ENCODE peak calls at places on chromosome 21, in four cellular contexts. J is GM12878, X is WTC11, P is GM23338. M is an unnamed sample.

GRCh38 chr21:41583274-41583790 is 75.4 kb upstream of the TMPRSS2 start:
- DNase-seq in X (no peak), P (no peak), J (no peak), M (no peak)

GRCh38 chr21:25161571-25161970 is 445.7 kb downstream of the MRPL39 start:
- DNase-seq in J (no peak), P (no peak), X (no peak), M (no peak)

GRCh38 chr21:25506268-25506667 is 101.0 kb downstream of the MRPL39 start:
- DNase-seq in X (no peak), J (no peak), P (no peak), M (no peak)

GRCh38 chr21:34313116-34313515 is 50.7 kb upstream of the KCNE2 start:
- DNase-seq in X (no peak), P (no peak), J (no peak), M (no peak)

GRCh38 chr21:29230541-29231275 is 68.0 kb upstream of the BACH1 start:
- DNase-seq in J (no peak), X (no peak), P (no peak), M (no peak)

GRCh38 chr21:26105819-26106218 is 64.8 kb downstream of the APP start:
- DNase-seq in P (no peak), J (no peak), X (no peak), M (no peak)

GRCh38 chr21:28253378-28253777 is 739.3 kb downstream of the LTN1 start:
- DNase-seq in X (no peak), P (no peak), J (no peak), M (no peak)

GRCh38 chr21:38960251-38960650 is 154.5 kb downstream of the ETS2 start:
- DNase-seq in J (no peak), X (no peak), P (no peak), M (no peak)

GRCh38 chr21:38186869-38187268 is 69.9 kb upstream of the KCNJ15 start:
- DNase-seq in J (no peak), X (no peak), P (no peak), M (no peak)

GRCh38 chr21:42062543-42063022 is 8.5 kb upstream of the UMODL1 start:
- DNase-seq in P (no peak), J (peak), X (no peak), M (no peak)

GRCh38 chr21:41886331-41886730 is 7.2 kb upstream of the PRDM15 start:
- DNase-seq in P (no peak), X (no peak), J (no peak), M (no peak)

GRCh38 chr21:43191521-43191920 is 22.7 kb downstream of the CRYAA start:
- DNase-seq in X (peak), J (no peak), P (no peak), M (no peak)

GRCh38 chr21:38140192-38140905 is 116.4 kb upstream of the KCNJ15 start:
- DNase-seq in J (no peak), X (no peak), P (no peak), M (no peak)

GRCh38 chr21:34889537-34890257 is 159.4 kb downstream of the RUNX1 start:
- DNase-seq in P (peak), J (no peak), X (peak), M (peak)

GRCh38 chr21:41605178-41605933 is 97.4 kb upstream of the TMPRSS2 start:
- DNase-seq in J (no peak), X (no peak), P (no peak), M (no peak)

GRCh38 chr21:28737671-28738279 is 254.9 kb downstream of the LTN1 start:
- DNase-seq in J (no peak), X (no peak), P (no peak), M (no peak)

GRCh38 chr21:14064296-14064645 is 146.5 kb downstream of the LIPI start:
- DNase-seq in X (no peak), J (no peak), P (peak), M (no peak)

GRCh38 chr21:38824124-38824822 is 18.5 kb downstream of the ETS2 start:
- DNase-seq in P (no peak), J (no peak), X (no peak), M (no peak)

GRCh38 chr21:21111309-21111920 is 113.2 kb downstream of the NCAM2 start:
- DNase-seq in J (no peak), P (no peak), X (no peak), M (no peak)

GRCh38 chr21:38768385-38769071 is 37.2 kb upstream of the ETS2 start:
- DNase-seq in P (no peak), X (no peak), J (no peak), M (no peak)

GRCh38 chr21:29526545-29526944 is 227.8 kb downstream of the BACH1 start:
- DNase-seq in X (no peak), J (no peak), P (no peak), M (no peak)

GRCh38 chr21:23016617-23017016 is 2018.4 kb downstream of the NCAM2 start:
- DNase-seq in J (no peak), P (peak), X (peak), M (peak)

GRCh38 chr21:43367296-43367695 is 59.6 kb downstream of the SIK1 start:
- DNase-seq in J (no peak), P (no peak), X (no peak), M (no peak)

GRCh38 chr21:38323721-38324591 is 67.2 kb downstream of the KCNJ15 start:
- DNase-seq in J (no peak), X (no peak), P (peak), M (no peak)

GRCh38 chr21:41823166-41823565 is 56.0 kb downstream of the PRDM15 start:
- DNase-seq in X (no peak), P (no peak), J (no peak), M (no peak)

GRCh38 chr21:14403681-14404318 is 20.9 kb upstream of the HSPA13 start:
- DNase-seq in X (no peak), J (peak), P (peak), M (peak)

GRCh38 chr21:38984982-38985422 is 179.3 kb downstream of the ETS2 start:
- DNase-seq in X (no peak), J (no peak), P (no peak), M (no peak)

GRCh38 chr21:42837421-42838211 is 41.7 kb downstream of the WDR4 start:
- DNase-seq in J (no peak), X (peak), P (peak), M (peak)

GRCh38 chr21:26777166-26777565 is 68.0 kb downstream of the ADAMTS1 start:
- DNase-seq in X (no peak), P (no peak), J (no peak), M (no peak)

GRCh38 chr21:32626633-32627196 is 14.5 kb upstream of the CFAP298 start:
- DNase-seq in P (no peak), X (no peak), J (no peak), M (no peak)

GRCh38 chr21:26572668-26573381 is at the start of gene CYYR1:
- DNase-seq in J (no peak), X (peak), P (peak), M (no peak)

GRCh38 chr21:42193131-42193671 is 25.7 kb upstream of the ABCG1 start:
- DNase-seq in X (no peak), P (no peak), J (no peak), M (no peak)

GRCh38 chr21:16535100-16535418 is 805.3 kb downstream of the USP25 start:
- DNase-seq in X (no peak), P (no peak), J (no peak), M (no peak)
- TF ChIP-seq CREB1 in X (no peak), P (no peak), J (no peak), M (no peak)

DNA sequence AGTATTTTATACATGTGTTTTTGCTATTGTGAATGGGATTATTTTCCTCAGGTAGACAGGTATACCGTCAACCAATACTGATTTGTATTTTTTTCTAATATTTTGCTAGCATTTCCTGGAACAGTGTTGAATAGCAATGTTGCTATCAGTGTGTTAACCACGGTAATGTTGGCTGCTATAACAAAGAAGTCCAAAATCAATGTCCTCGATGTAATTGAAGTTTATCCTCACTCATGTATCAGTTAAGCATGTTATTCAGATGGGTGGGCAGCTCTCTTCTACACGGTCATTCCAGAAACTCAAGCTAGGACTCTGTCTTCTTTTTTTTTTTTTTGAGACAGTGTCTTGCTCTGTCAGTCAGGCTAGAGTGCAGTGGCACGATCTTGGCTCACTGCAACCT is 24.3 kb downstream of the DOP1B start:
- DNase-seq in P (no peak), J (no peak), X (no peak), M (no peak)
- TF ChIP-seq CREB1 in P (no peak), J (no peak), X (no peak), M (no peak)

DNA sequence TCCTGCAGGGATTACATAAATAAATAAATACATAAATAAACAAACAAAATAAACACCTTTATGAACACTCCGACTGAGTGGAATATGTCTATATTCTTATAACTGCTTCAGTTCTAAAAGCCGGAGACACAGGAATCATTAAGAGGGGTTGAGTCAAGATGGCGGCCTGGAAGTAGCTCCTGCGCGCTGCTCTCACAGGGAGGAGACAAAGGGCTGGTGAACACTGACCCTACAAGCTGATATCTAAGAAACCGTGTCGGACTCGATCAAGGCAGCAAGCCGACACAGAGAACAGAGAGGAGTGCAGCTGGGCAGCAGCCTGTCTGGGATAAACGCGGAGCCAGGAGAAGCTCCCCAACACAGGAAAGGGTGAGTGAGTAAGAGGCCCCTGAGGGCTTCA is 1098.6 kb upstream of the NCAM2 start:
- DNase-seq in P (no peak), J (no peak), X (no peak), M (peak)
- TF ChIP-seq CREB1 in P (no peak), J (no peak), X (no peak), M (no peak)

GRCh38 chr21:44848821-44849521 is 24.5 kb downstream of the PTTG1IP start:
- DNase-seq in X (no peak), P (no peak), J (no peak), M (no peak)

GRCh38 chr21:44845418-44846200 is 27.7 kb upstream of the SUMO3 start:
- DNase-seq in J (no peak), X (peak), P (peak), M (peak)

GRCh38 chr21:44847261-44848056 is 26.0 kb downstream of the PTTG1IP start:
- DNase-seq in J (no peak), P (no peak), X (no peak), M (no peak)

GRCh38 chr21:44846201-44846484 is 27.3 kb downstream of the PTTG1IP start:
- DNase-seq in J (no peak), X (no peak), P (no peak), M (no peak)

DNA sequence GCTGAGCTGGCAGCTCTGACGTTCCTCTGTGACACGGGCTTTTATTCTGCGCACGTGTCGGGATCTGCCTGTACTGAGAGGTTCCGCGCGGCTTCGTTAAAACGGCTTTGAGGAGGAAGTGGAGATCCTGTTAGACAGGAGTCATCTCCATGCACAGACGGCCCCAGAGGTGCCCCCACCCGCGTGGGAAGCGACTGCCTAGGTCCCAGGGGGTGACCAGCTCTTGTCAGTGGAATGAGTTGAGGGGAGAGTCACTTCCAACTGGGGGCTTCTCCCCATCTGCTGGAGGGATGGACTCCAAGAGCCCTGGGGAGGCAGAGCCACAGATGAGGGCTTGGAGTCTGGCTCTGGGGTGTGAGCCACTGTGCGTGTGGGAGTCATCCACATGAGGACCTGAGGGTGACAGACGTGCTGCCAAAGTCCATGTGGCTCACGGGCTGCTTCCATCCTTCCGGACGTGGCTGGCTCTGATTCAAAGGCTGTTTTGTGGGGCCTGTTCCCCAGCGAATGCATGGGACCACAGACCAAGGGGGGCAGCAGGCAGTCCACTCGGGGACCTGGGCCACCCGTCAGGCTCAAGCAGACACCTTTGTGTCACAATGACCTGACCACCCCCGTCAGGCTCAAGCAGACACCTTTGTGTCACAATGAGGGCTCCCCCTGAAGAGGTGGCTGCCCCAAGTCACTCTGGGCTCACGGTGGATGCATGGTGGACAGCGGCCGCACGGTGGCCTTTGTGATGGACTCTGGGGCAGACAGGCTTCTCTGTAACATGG is 26.8 kb downstream of the PTTG1IP start:
- DNase-seq in P (no peak), X (no peak), J (no peak), M (peak)
- TF ChIP-seq CREB1 in P (no peak), X (no peak), J (no peak), M (no peak)

DNA sequence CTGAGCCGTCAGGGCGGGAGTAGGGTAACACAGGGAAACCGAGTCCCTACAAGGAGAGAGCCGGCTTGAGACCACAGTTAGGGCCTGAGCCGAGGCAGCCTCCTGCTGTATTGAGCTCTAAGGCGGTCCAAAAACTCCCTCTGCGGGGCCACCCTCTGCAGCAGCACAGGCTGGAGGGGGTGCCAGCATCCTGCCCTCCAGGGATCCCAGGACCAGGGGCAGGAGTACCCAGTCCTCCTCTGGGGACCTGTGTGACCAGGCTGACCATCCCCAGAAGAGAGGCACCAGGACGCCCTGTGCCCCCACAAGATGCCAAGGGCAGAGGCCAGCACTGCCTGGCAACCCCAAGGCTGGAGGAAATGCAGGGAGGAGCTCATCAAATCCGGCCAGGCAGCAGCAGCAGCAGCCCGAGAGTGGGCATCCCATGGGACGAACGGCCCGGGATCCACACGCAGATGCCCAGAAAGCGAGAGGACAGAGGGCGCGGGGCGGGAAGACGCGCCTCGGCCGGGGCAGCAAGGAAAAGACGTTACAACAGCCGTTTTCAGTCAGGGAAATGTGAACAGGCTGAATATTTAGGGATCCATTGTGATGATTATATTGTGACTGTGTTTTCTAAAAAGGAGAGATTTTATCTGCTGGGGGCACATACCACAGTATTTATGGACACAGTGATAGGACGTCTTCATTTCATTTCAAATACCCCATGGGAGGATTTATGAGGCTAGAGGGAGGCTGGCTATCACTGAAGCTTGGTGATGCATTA is 57.1 kb upstream of the COL18A1 start:
- DNase-seq in J (no peak), P (no peak), X (no peak), M (no peak)
- TF ChIP-seq CREB1 in J (no peak), P (no peak), X (no peak), M (no peak)

DNA sequence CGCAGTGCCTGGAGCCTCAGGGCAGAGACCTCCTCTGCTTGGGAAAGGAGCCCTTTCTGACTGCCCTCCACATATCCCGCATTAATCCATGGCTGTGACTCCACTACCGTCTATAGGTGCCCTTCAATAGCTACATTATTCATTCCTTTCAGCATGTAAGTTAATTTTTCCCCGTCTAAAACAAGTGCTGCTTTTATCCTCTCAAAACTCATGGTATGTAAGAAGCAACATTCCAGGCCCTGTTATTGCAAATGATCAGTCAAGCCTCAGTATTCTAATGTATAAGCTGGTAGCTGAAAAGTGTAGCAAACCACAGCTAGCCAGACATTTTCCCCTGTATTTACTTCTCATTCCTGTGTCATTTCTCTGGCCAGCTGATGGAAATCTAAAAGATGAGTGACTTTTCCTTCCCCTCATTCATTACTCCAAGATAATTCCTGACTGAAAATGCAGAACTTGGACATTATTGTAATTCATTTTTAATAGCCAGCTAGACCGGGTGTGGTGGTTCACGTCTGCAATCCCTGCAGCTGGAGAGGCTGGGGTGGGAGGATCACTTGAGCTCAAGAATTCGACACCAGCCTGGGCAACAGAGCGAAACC is 88.6 kb upstream of the SOD1 start:
- DNase-seq in P (no peak), J (no peak), X (no peak), M (no peak)
- TF ChIP-seq CREB1 in P (no peak), J (no peak), X (no peak), M (no peak)